ENCODE peak calls at places on chromosomes 6 and 20, in six cellular contexts. One of them, this sample, is unnamed.

GRCh38 chr6:154485784-154486183 is 24.7 kb downstream of the CNKSR3 start:
- DNase-seq in foreskin keratinocyte: no peak
- DNase-seq in anterior cingulate cortex: no peak
- DNase-seq in NCI-H774: no peak
- DNase-seq in keratinocyte: no peak
- DNase-seq in HS-27A: no peak
- DNase-seq in this sample: no peak

GRCh38 chr6:15400572-15401004 is 154.7 kb downstream of the JARID2 start:
- DNase-seq in foreskin keratinocyte: no peak
- DNase-seq in anterior cingulate cortex: no peak
- DNase-seq in NCI-H774: peak
- DNase-seq in keratinocyte: no peak
- DNase-seq in HS-27A: no peak
- DNase-seq in this sample: no peak

GRCh38 chr6:72219536-72219935 is 333.2 kb downstream of the RIMS1 start:
- DNase-seq in foreskin keratinocyte: no peak
- DNase-seq in anterior cingulate cortex: no peak
- DNase-seq in NCI-H774: no peak
- DNase-seq in keratinocyte: no peak
- DNase-seq in HS-27A: no peak
- DNase-seq in this sample: no peak

GRCh38 chr6:43271944-43272343 is 26.1 kb upstream of the SLC22A7 start:
- DNase-seq in foreskin keratinocyte: no peak
- DNase-seq in anterior cingulate cortex: no peak
- DNase-seq in NCI-H774: no peak
- DNase-seq in keratinocyte: no peak
- DNase-seq in HS-27A: no peak
- DNase-seq in this sample: no peak

GRCh38 chr6:1485678-1486077 is 96.3 kb downstream of the FOXF2 start:
- DNase-seq in foreskin keratinocyte: peak
- DNase-seq in anterior cingulate cortex: no peak
- DNase-seq in NCI-H774: no peak
- DNase-seq in keratinocyte: peak
- DNase-seq in HS-27A: peak
- DNase-seq in this sample: peak

GRCh38 chr6:168514216-168514615 is 73.2 kb downstream of the SMOC2 start:
- DNase-seq in foreskin keratinocyte: no peak
- DNase-seq in anterior cingulate cortex: no peak
- DNase-seq in NCI-H774: no peak
- DNase-seq in keratinocyte: no peak
- DNase-seq in HS-27A: no peak
- DNase-seq in this sample: no peak

GRCh38 chr6:167970236-167970635 is 27.2 kb upstream of the KIF25 start:
- DNase-seq in foreskin keratinocyte: no peak
- DNase-seq in anterior cingulate cortex: no peak
- DNase-seq in NCI-H774: no peak
- DNase-seq in keratinocyte: no peak
- DNase-seq in HS-27A: no peak
- DNase-seq in this sample: no peak

GRCh38 chr6:164410017-164410416 is 899.4 kb downstream of the C6orf118 start:
- DNase-seq in foreskin keratinocyte: no peak
- DNase-seq in anterior cingulate cortex: no peak
- DNase-seq in NCI-H774: no peak
- DNase-seq in keratinocyte: no peak
- DNase-seq in HS-27A: no peak
- DNase-seq in this sample: no peak

GRCh38 chr6:140346461-140346860 is 972.0 kb upstream of the CITED2 start:
- DNase-seq in foreskin keratinocyte: no peak
- DNase-seq in anterior cingulate cortex: no peak
- DNase-seq in NCI-H774: no peak
- DNase-seq in keratinocyte: no peak
- DNase-seq in HS-27A: no peak
- DNase-seq in this sample: no peak

GRCh38 chr20:58538752-58539151 is 23.6 kb upstream of the APCDD1L start:
- DNase-seq in foreskin keratinocyte: no peak
- DNase-seq in anterior cingulate cortex: no peak
- DNase-seq in NCI-H774: no peak
- DNase-seq in keratinocyte: no peak
- DNase-seq in HS-27A: no peak
- DNase-seq in this sample: no peak

GRCh38 chr6:31037169-31037568 is 26.9 kb downstream of the MUC22 start:
- DNase-seq in foreskin keratinocyte: no peak
- DNase-seq in anterior cingulate cortex: no peak
- DNase-seq in NCI-H774: no peak
- DNase-seq in keratinocyte: no peak
- DNase-seq in HS-27A: no peak
- DNase-seq in this sample: no peak

GRCh38 chr20:53736122-53736756 is 142.6 kb upstream of the ZNF217 start:
- DNase-seq in foreskin keratinocyte: peak
- DNase-seq in anterior cingulate cortex: no peak
- DNase-seq in NCI-H774: no peak
- DNase-seq in keratinocyte: no peak
- DNase-seq in HS-27A: no peak
- DNase-seq in this sample: no peak

GRCh38 chr6:119012521-119012920 is 65.9 kb downstream of the FAM184A start:
- DNase-seq in foreskin keratinocyte: peak
- DNase-seq in anterior cingulate cortex: no peak
- DNase-seq in NCI-H774: no peak
- DNase-seq in keratinocyte: no peak
- DNase-seq in HS-27A: no peak
- DNase-seq in this sample: no peak

GRCh38 chr6:28137458-28138020 is 4.1 kb upstream of the ZKSCAN8 start:
- DNase-seq in foreskin keratinocyte: peak
- DNase-seq in anterior cingulate cortex: no peak
- DNase-seq in NCI-H774: no peak
- DNase-seq in keratinocyte: no peak
- DNase-seq in HS-27A: no peak
- DNase-seq in this sample: no peak

GRCh38 chr20:51482836-51483235 is 59.7 kb downstream of the NFATC2 start:
- DNase-seq in foreskin keratinocyte: no peak
- DNase-seq in anterior cingulate cortex: no peak
- DNase-seq in NCI-H774: no peak
- DNase-seq in keratinocyte: no peak
- DNase-seq in HS-27A: no peak
- DNase-seq in this sample: no peak

GRCh38 chr6:14544689-14545088 is 427.1 kb downstream of the CD83 start:
- DNase-seq in foreskin keratinocyte: no peak
- DNase-seq in anterior cingulate cortex: no peak
- DNase-seq in NCI-H774: no peak
- DNase-seq in keratinocyte: no peak
- DNase-seq in HS-27A: no peak
- DNase-seq in this sample: no peak

GRCh38 chr6:170130201-170130621 is 160.7 kb downstream of the DLL1 start:
- DNase-seq in foreskin keratinocyte: no peak
- DNase-seq in anterior cingulate cortex: no peak
- DNase-seq in NCI-H774: peak
- DNase-seq in keratinocyte: no peak
- DNase-seq in HS-27A: no peak
- DNase-seq in this sample: no peak

GRCh38 chr20:8223096-8223870 is 91.2 kb downstream of the PLCB1 start:
- DNase-seq in foreskin keratinocyte: no peak
- DNase-seq in anterior cingulate cortex: no peak
- DNase-seq in NCI-H774: no peak
- DNase-seq in keratinocyte: no peak
- DNase-seq in HS-27A: peak
- DNase-seq in this sample: no peak

GRCh38 chr6:142058216-142058925 is 74.4 kb upstream of the GJE1 start:
- DNase-seq in foreskin keratinocyte: no peak
- DNase-seq in anterior cingulate cortex: no peak
- DNase-seq in NCI-H774: no peak
- DNase-seq in keratinocyte: no peak
- DNase-seq in HS-27A: no peak
- DNase-seq in this sample: no peak

GRCh38 chr20:1499528-1500420 is 8.6 kb upstream of the SIRPB2 start:
- DNase-seq in foreskin keratinocyte: peak
- DNase-seq in anterior cingulate cortex: no peak
- DNase-seq in NCI-H774: no peak
- DNase-seq in keratinocyte: peak
- DNase-seq in HS-27A: no peak
- DNase-seq in this sample: peak

GRCh38 chr6:22296936-22297335 is at the start of gene PRL:
- DNase-seq in foreskin keratinocyte: no peak
- DNase-seq in anterior cingulate cortex: no peak
- DNase-seq in NCI-H774: no peak
- DNase-seq in keratinocyte: no peak
- DNase-seq in HS-27A: no peak
- DNase-seq in this sample: no peak

GRCh38 chr20:49928411-49929141 is 7.6 kb upstream of the RNF114 start:
- DNase-seq in foreskin keratinocyte: no peak
- DNase-seq in anterior cingulate cortex: peak
- DNase-seq in NCI-H774: peak
- DNase-seq in keratinocyte: no peak
- DNase-seq in HS-27A: peak
- DNase-seq in this sample: peak

GRCh38 chr6:83808005-83808404 is 45.2 kb upstream of the RIPPLY2 start:
- DNase-seq in foreskin keratinocyte: no peak
- DNase-seq in anterior cingulate cortex: no peak
- DNase-seq in NCI-H774: no peak
- DNase-seq in keratinocyte: no peak
- DNase-seq in HS-27A: no peak
- DNase-seq in this sample: no peak

GRCh38 chr6:132354517-132355167 is 46.6 kb downstream of the MOXD1 start:
- DNase-seq in foreskin keratinocyte: no peak
- DNase-seq in anterior cingulate cortex: no peak
- DNase-seq in NCI-H774: no peak
- DNase-seq in keratinocyte: no peak
- DNase-seq in HS-27A: no peak
- DNase-seq in this sample: peak

GRCh38 chr20:17808357-17808756 is 108.6 kb downstream of the BANF2 start:
- DNase-seq in foreskin keratinocyte: no peak
- DNase-seq in anterior cingulate cortex: no peak
- DNase-seq in NCI-H774: no peak
- DNase-seq in keratinocyte: no peak
- DNase-seq in HS-27A: no peak
- DNase-seq in this sample: no peak

GRCh38 chr6:130781557-130781956 is 45.6 kb upstream of the SMLR1 start:
- DNase-seq in foreskin keratinocyte: no peak
- DNase-seq in anterior cingulate cortex: no peak
- DNase-seq in NCI-H774: no peak
- DNase-seq in keratinocyte: no peak
- DNase-seq in HS-27A: no peak
- DNase-seq in this sample: no peak

GRCh38 chr20:8260837-8261241 is 128.8 kb downstream of the PLCB1 start:
- DNase-seq in foreskin keratinocyte: no peak
- DNase-seq in anterior cingulate cortex: no peak
- DNase-seq in NCI-H774: no peak
- DNase-seq in keratinocyte: no peak
- DNase-seq in HS-27A: no peak
- DNase-seq in this sample: no peak

GRCh38 chr20:48769111-48769879 is 58.5 kb downstream of the PREX1 start:
- DNase-seq in foreskin keratinocyte: no peak
- DNase-seq in anterior cingulate cortex: no peak
- DNase-seq in NCI-H774: no peak
- DNase-seq in keratinocyte: no peak
- DNase-seq in HS-27A: no peak
- DNase-seq in this sample: no peak

GRCh38 chr6:107064579-107065065 is 36.6 kb downstream of the MTRES1 start:
- DNase-seq in foreskin keratinocyte: no peak
- DNase-seq in anterior cingulate cortex: no peak
- DNase-seq in NCI-H774: no peak
- DNase-seq in keratinocyte: no peak
- DNase-seq in HS-27A: no peak
- DNase-seq in this sample: no peak

GRCh38 chr6:148364056-148364844 is 21.6 kb downstream of the SASH1 start:
- DNase-seq in foreskin keratinocyte: no peak
- DNase-seq in anterior cingulate cortex: no peak
- DNase-seq in NCI-H774: no peak
- DNase-seq in keratinocyte: no peak
- DNase-seq in HS-27A: peak
- DNase-seq in this sample: no peak

GRCh38 chr20:51456511-51457280 is 85.8 kb downstream of the NFATC2 start:
- DNase-seq in foreskin keratinocyte: peak
- DNase-seq in anterior cingulate cortex: no peak
- DNase-seq in NCI-H774: peak
- DNase-seq in keratinocyte: peak
- DNase-seq in HS-27A: peak
- DNase-seq in this sample: peak